ENCODE peak calls at places on chromosomes 7 and 10, in nine cellular contexts. N is dorsolateral prefrontal cortex, D is ACHN, B is amniotic stem cell, V is myocyte, X is gastrocnemius medialis, J is stomach, S is NCI-H2081, Z is NCI-H1105. U is an unnamed sample.

GRCh38 chr7:55588976-55589604 is 16.8 kb upstream of the VOPP1 start:
- DNase-seq in Z (no peak), N (no peak), B (no peak), X (no peak), S (no peak), D (no peak), V (no peak), J (no peak), U (no peak)

GRCh38 chr10:336247-336646 is 201.0 kb downstream of the ZMYND11 start:
- DNase-seq in J (no peak), B (no peak), D (no peak), Z (no peak), S (no peak), X (no peak), N (no peak), V (no peak), U (no peak)

GRCh38 chr10:96089670-96090462 is 40.2 kb upstream of the ZNF518A start:
- DNase-seq in Z (peak; percentile 83), B (peak; percentile 86), S (peak; percentile 94), V (peak; percentile 90), X (peak; percentile 62), J (peak; percentile 96), D (peak; percentile 97), N (peak; percentile 86), U (peak; percentile 76)

GRCh38 chr7:90661290-90662151 is 65.4 kb downstream of the CDK14 start:
- DNase-seq in Z (no peak), N (no peak), B (no peak), S (no peak), V (peak; percentile 82), X (no peak), J (no peak), D (no peak), U (no peak)

GRCh38 chr10:23543696-23544095 is 104.8 kb downstream of the OTUD1 start:
- DNase-seq in X (no peak), D (no peak), B (no peak), N (no peak), S (no peak), J (no peak), Z (no peak), V (no peak), U (no peak)

GRCh38 chr10:21943633-21944265 is 59.8 kb downstream of the DNAJC1 start:
- DNase-seq in V (no peak), B (no peak), S (no peak), J (no peak), Z (no peak), N (no peak), D (no peak), X (no peak), U (no peak)

GRCh38 chr10:95739046-95739445 is 16.9 kb upstream of the ENTPD1 start:
- DNase-seq in V (no peak), Z (no peak), D (no peak), J (no peak), X (no peak), N (no peak), S (no peak), B (no peak), U (no peak)

GRCh38 chr10:74058658-74059057 is 60.7 kb downstream of the VCL start:
- DNase-seq in V (no peak), N (no peak), J (no peak), Z (no peak), X (no peak), S (peak; percentile 12), B (no peak), D (peak; percentile 45), U (no peak)

GRCh38 chr7:30988346-30989005 is 24.7 kb downstream of the GHRHR start:
- DNase-seq in D (no peak), X (no peak), B (no peak), J (peak; percentile 30), N (peak; percentile 56), V (peak; percentile 56), S (no peak), Z (no peak), U (no peak)

GRCh38 chr7:77464589-77464988 is 48.4 kb upstream of the GSAP start:
- DNase-seq in V (no peak), N (no peak), J (no peak), Z (no peak), B (no peak), S (no peak), D (no peak), X (no peak), U (no peak)

GRCh38 chr10:26378763-26379361 is 59.3 kb upstream of the APBB1IP start:
- DNase-seq in D (no peak), X (no peak), J (no peak), Z (no peak), N (no peak), S (no peak), B (no peak), V (no peak), U (no peak)

GRCh38 chr7:157707983-157708720 is 371.3 kb downstream of the DNAJB6 start:
- DNase-seq in J (peak; percentile 22), N (no peak), D (no peak), V (no peak), Z (no peak), B (no peak), S (no peak), X (no peak), U (no peak)

GRCh38 chr10:82278401-82279182 is 403.6 kb downstream of the NRG3 start:
- DNase-seq in J (no peak), X (no peak), V (no peak), D (no peak), N (no peak), B (no peak), S (no peak), Z (no peak), U (no peak)

GRCh38 chr10:971613-972012 is 16.6 kb upstream of the GTPBP4 start:
- DNase-seq in N (no peak), D (no peak), Z (no peak), X (no peak), B (no peak), J (peak; percentile 74), S (no peak), V (no peak), U (no peak)

GRCh38 chr7:84231157-84231556 is 36.6 kb upstream of the SEMA3A start:
- DNase-seq in J (no peak), S (no peak), D (no peak), N (no peak), Z (no peak), B (no peak), X (no peak), V (no peak), U (no peak)

GRCh38 chr7:51006483-51007235 is 224.0 kb upstream of the GRB10 start:
- DNase-seq in X (no peak), V (peak; percentile 86), D (no peak), B (no peak), Z (no peak), N (no peak), J (no peak), S (no peak), U (no peak)

GRCh38 chr7:131188367-131189339 is 139.0 kb upstream of the MKLN1 start:
- DNase-seq in D (peak; percentile 90), V (peak; percentile 97), X (peak; percentile 36), N (no peak), J (no peak), B (peak; percentile 91), Z (no peak), S (no peak), U (no peak)

GRCh38 chr10:80158126-80158525 is 25.6 kb downstream of the PLAC9 start:
- DNase-seq in N (no peak), J (no peak), Z (no peak), B (no peak), X (no peak), D (no peak), V (no peak), S (no peak), U (no peak)

GRCh38 chr7:151681726-151682125 is 162.0 kb upstream of the RHEB start:
- DNase-seq in D (no peak), V (no peak), Z (no peak), N (no peak), J (no peak), B (no peak), X (no peak), S (no peak), U (no peak)

GRCh38 chr7:64574481-64575159 is 11.7 kb upstream of the ZNF680 start:
- DNase-seq in X (no peak), N (no peak), Z (peak; percentile 87), S (no peak), V (no peak), B (no peak), D (no peak), J (no peak), U (no peak)

GRCh38 chr7:117941138-117941810 is 68.0 kb upstream of the CTTNBP2 start:
- DNase-seq in N (no peak), B (no peak), V (peak; percentile 23), X (no peak), J (no peak), S (no peak), D (no peak), Z (no peak), U (no peak)

GRCh38 chr7:140267381-140268226 is 90.8 kb upstream of the KDM7A start:
- DNase-seq in Z (no peak), J (no peak), N (no peak), V (no peak), B (no peak), D (no peak), S (no peak), X (no peak), U (no peak)

GRCh38 chr10:23344251-23344841 is at the start of gene C10orf67:
- DNase-seq in Z (no peak), J (no peak), S (peak; percentile 32), V (no peak), B (no peak), X (no peak), N (peak; percentile 57), D (no peak), U (no peak)

GRCh38 chr7:1320616-1321289 is 88.1 kb downstream of the UNCX start:
- DNase-seq in V (no peak), S (no peak), Z (no peak), D (no peak), B (no peak), X (no peak), J (no peak), N (no peak), U (no peak)

GRCh38 chr10:14146005-14146404 is 184.7 kb downstream of the FRMD4A start:
- DNase-seq in Z (no peak), J (no peak), B (peak; percentile 3), V (peak; percentile 64), N (no peak), D (no peak), S (no peak), X (no peak), U (no peak)

GRCh38 chr10:130200156-130201042 is 64.2 kb downstream of the GLRX3 start:
- DNase-seq in N (no peak), X (no peak), Z (no peak), B (no peak), J (no peak), V (no peak), D (no peak), S (no peak), U (no peak)

GRCh38 chr7:123643495-123644428 is 11.9 kb upstream of the LMOD2 start:
- DNase-seq in B (no peak), V (peak; percentile 97), N (no peak), X (peak; percentile 81), Z (peak; percentile 57), J (no peak), D (peak; percentile 24), S (peak; percentile 70), U (peak; percentile 65)

GRCh38 chr7:127253289-127254162 is 785 bp upstream of the GRM8 start:
- DNase-seq in N (peak; percentile 67), X (no peak), S (peak; percentile 79), B (peak; percentile 31), D (peak; percentile 75), V (peak; percentile 73), Z (peak; percentile 47), J (peak; percentile 67), U (peak; percentile 54)

GRCh38 chr10:60974463-60975149 is 30.6 kb upstream of the RHOBTB1 start:
- DNase-seq in S (no peak), B (no peak), V (peak; percentile 9), D (no peak), X (no peak), J (no peak), Z (no peak), N (no peak), U (no peak)

GRCh38 chr7:140062118-140062527 is 628 bp downstream of the PARP12 start:
- DNase-seq in D (peak; percentile 37), N (no peak), X (no peak), V (no peak), Z (no peak), J (no peak), S (peak; percentile 62), B (no peak), U (no peak)

GRCh38 chr7:98958968-98959367 is 80.6 kb downstream of the TRRAP start:
- DNase-seq in J (no peak), D (no peak), N (no peak), B (no peak), S (no peak), Z (no peak), X (no peak), V (no peak), U (no peak)